ENCODE peak calls at places on chromosomes 5 and 9, in eight cellular contexts. N, P, X, F, Q, E, K and G are unnamed samples.

GRCh38 chr5:73792687-73793320 is 166.8 kb downstream of the ARHGEF28 start:
- DNase-seq in N (peak), Q (peak), X (peak), K (peak), E (peak), P (peak), F (peak), G (peak)

GRCh38 chr5:139413153-139413552 is 9.3 kb upstream of the SPATA24 start:
- DNase-seq in Q (no peak), X (no peak), K (no peak), F (no peak), E (no peak), P (no peak), N (no peak), G (no peak)

GRCh38 chr5:14714706-14715105 is 50.2 kb downstream of the OTULIN start:
- DNase-seq in N (no peak), X (no peak), K (no peak), E (no peak), Q (no peak), F (no peak), P (no peak), G (no peak)

GRCh38 chr9:81522721-81523551 is 166.4 kb downstream of the TLE1 start:
- DNase-seq in Q (peak), E (peak), F (peak), X (peak), P (peak), K (peak), N (no peak), G (peak)

GRCh38 chr5:41751867-41752266 is 118.4 kb downstream of the OXCT1 start:
- DNase-seq in F (no peak), Q (no peak), X (no peak), K (no peak), N (no peak), E (peak), P (no peak), G (no peak)

GRCh38 chr9:77752566-77752965 is 104.4 kb upstream of the GNA14 start:
- DNase-seq in F (no peak), N (no peak), K (no peak), E (peak), P (no peak), Q (no peak), X (no peak), G (no peak)

GRCh38 chr9:115548826-115549225 is 430.9 kb upstream of the TNC start:
- DNase-seq in K (no peak), N (no peak), E (peak), X (no peak), F (no peak), Q (no peak), P (no peak), G (no peak)

GRCh38 chr5:72110401-72111013 is 3.2 kb downstream of the MAP1B start:
- DNase-seq in P (no peak), K (no peak), F (peak), E (no peak), X (no peak), Q (no peak), N (no peak), G (peak)

GRCh38 chr9:129704797-129705196 is 39.4 kb downstream of the PRRX2 start:
- DNase-seq in P (no peak), E (no peak), K (no peak), Q (no peak), F (no peak), X (no peak), N (no peak), G (no peak)

GRCh38 chr5:179261301-179262125 is 83.7 kb downstream of the ADAMTS2 start:
- DNase-seq in N (peak), P (peak), F (peak), K (no peak), Q (no peak), X (no peak), E (peak), G (peak)

GRCh38 chr9:87446527-87446926 is 51.1 kb upstream of the DAPK1 start:
- DNase-seq in K (no peak), N (no peak), Q (no peak), P (no peak), E (no peak), X (no peak), F (no peak), G (no peak)

GRCh38 chr5:133945561-133945960 is 22.9 kb downstream of the C5orf15 start:
- DNase-seq in F (no peak), N (no peak), E (peak), K (no peak), P (no peak), Q (no peak), X (no peak), G (no peak)

GRCh38 chr5:37088041-37088440 is 161.1 kb downstream of the CPLANE1 start:
- DNase-seq in E (no peak), Q (no peak), F (no peak), N (no peak), K (no peak), X (no peak), P (no peak), G (no peak)

GRCh38 chr5:138488481-138488945 is 23.2 kb downstream of the EGR1 start:
- DNase-seq in N (no peak), X (no peak), Q (no peak), P (no peak), F (no peak), E (peak), K (peak), G (no peak)

GRCh38 chr9:4079346-4079745 is 220.5 kb downstream of the GLIS3 start:
- DNase-seq in X (no peak), P (no peak), Q (no peak), E (no peak), F (peak), N (no peak), K (no peak), G (no peak)

GRCh38 chr5:6115866-6116265 is 262.5 kb downstream of the MED10 start:
- DNase-seq in N (no peak), Q (no peak), E (no peak), P (no peak), K (no peak), X (no peak), F (no peak), G (no peak)

GRCh38 chr9:116318463-116319271 is 165.1 kb downstream of the PAPPA start:
- DNase-seq in P (no peak), Q (no peak), E (peak), X (no peak), F (peak), K (no peak), N (peak), G (no peak)

GRCh38 chr9:123550012-123550411 is 194.0 kb downstream of the CRB2 start:
- DNase-seq in N (no peak), X (no peak), P (no peak), Q (no peak), E (no peak), F (peak), K (no peak), G (no peak)

GRCh38 chr5:174831985-174832384 is 107.6 kb downstream of the MSX2 start:
- DNase-seq in Q (no peak), P (no peak), N (no peak), X (no peak), E (no peak), F (no peak), K (no peak), G (no peak)
- H3K4me2 ChIP-seq in Q (no peak), P (no peak), N (no peak), X (no peak), E (no peak), F (no peak), K (no peak), G (no peak)

DNA sequence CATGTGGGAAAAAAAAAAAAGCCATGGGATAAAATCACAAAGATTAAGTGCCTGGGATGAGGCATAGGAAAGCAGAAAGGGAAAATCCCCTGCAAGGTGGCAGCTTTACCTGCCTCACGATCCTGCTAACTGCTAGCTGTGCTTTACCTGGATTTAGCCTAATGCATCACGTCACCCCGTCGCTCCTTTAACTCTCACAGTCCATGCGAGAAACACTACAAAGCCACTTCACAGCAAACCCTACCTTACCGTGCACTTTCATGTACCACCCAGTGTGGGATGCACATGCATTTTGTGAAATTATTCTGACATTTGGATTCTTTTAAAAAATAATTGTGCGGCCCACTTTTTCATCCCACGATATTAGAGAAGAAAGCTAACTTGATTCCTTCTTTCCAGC is 31.0 kb downstream of the ATPSCKMT start:
- DNase-seq in P (no peak), K (no peak), F (no peak), N (no peak), E (no peak), Q (no peak), X (no peak), G (no peak)
- H3K4me2 ChIP-seq in P (no peak), K (no peak), F (no peak), N (no peak), E (no peak), Q (no peak), X (no peak), G (no peak)

GRCh38 chr9:134899168-134899567 is 18.5 kb downstream of the FCN1 start:
- DNase-seq in K (no peak), N (no peak), X (no peak), F (no peak), P (no peak), Q (no peak), E (no peak), G (no peak)

GRCh38 chr9:134896834-134897583 is 16.4 kb downstream of the FCN2 start:
- DNase-seq in F (no peak), P (no peak), E (no peak), K (no peak), N (no peak), X (no peak), Q (no peak), G (no peak)

GRCh38 chr9:134898319-134898718 is 17.7 kb downstream of the FCN2 start:
- DNase-seq in X (no peak), F (no peak), Q (no peak), P (no peak), N (no peak), E (no peak), K (no peak), G (no peak)

GRCh38 chr9:134895849-134896833 is 15.5 kb downstream of the FCN2 start:
- DNase-seq in E (peak), Q (peak), P (no peak), F (no peak), X (no peak), N (no peak), K (peak), G (no peak)

DNA sequence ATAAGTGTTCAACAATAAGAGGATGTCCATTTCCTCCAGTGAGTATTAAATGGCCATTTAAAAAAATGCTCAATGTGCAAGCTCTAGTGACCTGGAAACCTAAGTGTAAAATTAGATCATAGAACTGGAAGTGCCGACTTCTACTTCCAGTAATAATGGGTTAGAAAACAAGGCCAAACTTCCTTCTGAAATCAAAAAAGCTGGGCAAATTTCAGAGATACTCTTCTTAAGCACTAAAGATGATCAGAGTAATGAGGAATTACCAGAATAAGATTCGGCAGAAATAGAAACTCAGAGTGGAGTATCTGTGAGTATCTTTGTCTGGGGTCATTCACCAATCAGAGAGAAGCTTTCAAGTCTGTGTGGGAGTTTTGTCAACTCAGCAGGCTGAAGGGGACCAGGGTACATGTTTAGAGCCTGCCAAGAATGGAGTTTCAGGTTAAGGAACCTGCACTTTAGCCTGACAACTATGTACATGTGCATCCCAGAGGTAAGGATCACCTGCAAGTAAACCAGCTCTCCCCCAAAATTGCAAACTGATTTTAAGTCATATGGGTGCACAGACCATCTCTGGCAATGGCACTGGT is 17.1 kb downstream of the FCN2 start:
- DNase-seq in P (no peak), X (no peak), N (no peak), E (no peak), Q (no peak), F (no peak), K (no peak), G (no peak)
- H3K4me2 ChIP-seq in P (no peak), X (no peak), N (no peak), E (no peak), Q (no peak), F (no peak), K (no peak), G (no peak)

GRCh38 chr9:22119537-22120167 is 110.5 kb upstream of the CDKN2B start:
- DNase-seq in N (peak), F (peak), P (no peak), X (peak), Q (no peak), E (peak), K (peak), G (peak)

GRCh38 chr9:22117511-22118388 is 108.6 kb upstream of the CDKN2B start:
- DNase-seq in F (no peak), E (peak), K (peak), P (peak), Q (no peak), X (no peak), N (no peak), G (peak)

GRCh38 chr9:22120595-22120994 is 111.5 kb upstream of the CDKN2B start:
- DNase-seq in P (no peak), X (no peak), F (no peak), E (no peak), K (no peak), N (no peak), Q (no peak), G (no peak)

GRCh38 chr9:22116751-22117150 is 107.6 kb upstream of the CDKN2B start:
- DNase-seq in X (no peak), N (no peak), K (no peak), F (no peak), P (no peak), E (no peak), Q (no peak), G (no peak)

DNA sequence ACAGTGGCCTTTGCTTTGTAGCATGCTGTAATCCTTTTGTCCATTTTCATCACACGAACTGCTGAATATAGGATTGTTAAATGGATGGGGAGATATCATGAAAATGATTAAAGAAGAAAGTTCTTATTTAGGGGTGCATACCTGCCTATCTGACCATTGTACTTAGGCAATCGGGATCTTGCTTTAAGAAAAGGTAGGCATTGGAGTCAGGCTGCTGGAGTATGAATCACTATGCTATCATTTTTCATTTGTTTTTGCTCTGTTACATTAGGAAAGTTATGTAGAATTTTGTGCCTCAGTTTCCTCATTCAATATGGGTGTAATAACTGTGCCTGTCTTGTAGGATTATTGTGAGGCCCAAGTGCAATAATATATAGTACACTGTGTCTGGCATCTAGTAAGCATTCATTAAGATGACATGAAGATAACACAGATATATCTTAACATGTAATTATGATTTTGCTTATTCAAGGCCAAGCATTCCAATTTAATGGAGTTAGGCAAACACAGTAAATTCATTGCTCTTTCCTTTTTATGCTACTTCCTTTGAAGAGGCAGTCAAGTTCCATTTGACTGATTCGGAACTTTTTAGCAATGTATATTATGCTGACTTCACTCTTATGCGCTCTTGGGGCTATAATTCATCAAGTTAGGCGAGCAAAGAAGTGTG is 109.8 kb upstream of the CDKN2B start:
- DNase-seq in X (no peak), N (no peak), Q (no peak), E (no peak), P (no peak), F (no peak), K (no peak), G (no peak)
- H3K4me2 ChIP-seq in X (no peak), N (no peak), Q (no peak), E (no peak), P (no peak), F (no peak), K (no peak), G (no peak)

GRCh38 chr5:150771034-150771795 is 7.3 kb upstream of the SMIM3 start:
- DNase-seq in P (no peak), F (no peak), N (no peak), X (no peak), K (no peak), E (no peak), Q (no peak), G (no peak)
- H3K4me2 ChIP-seq in P (no peak), F (no peak), N (no peak), X (no peak), K (no peak), E (no peak), Q (no peak), G (no peak)